ENCODE peak calls at places on chromosome 6, in eight cellular contexts. C is tibial artery; A is uterus; H is colonic mucosa; B is WERI-Rb-1; R is A549; M is left ventricle myocardium inferior; W is CD8-positive, alpha-beta T cell. K is an unnamed sample.

GRCh38 chr6:43180985-43181384 is 1.0 kb upstream of the CUL9 start:
- DNase-seq in W (no peak), R (no peak), M (no peak), H (no peak), B (no peak), A (no peak), C (no peak), K (no peak)

GRCh38 chr6:73079611-73079955 is 145.7 kb downstream of the KHDC1L start:
- DNase-seq in W (no peak), A (no peak), B (no peak), C (no peak), H (no peak), M (no peak), R (peak; percentile 38), K (no peak)

GRCh38 chr6:89364586-89364985 is 12.1 kb upstream of the UBE2J1 start:
- DNase-seq in R (no peak), W (no peak), M (no peak), H (no peak), B (no peak), C (no peak), A (no peak), K (no peak)

GRCh38 chr6:117555882-117556498 is 46.3 kb downstream of the GOPC start:
- DNase-seq in C (no peak), H (peak; percentile 71), M (no peak), A (peak; percentile 50), B (no peak), R (no peak), W (peak; percentile 76), K (peak; percentile 51)

GRCh38 chr6:44009425-44010321 is 117.6 kb downstream of the MRPL14 start:
- DNase-seq in B (peak; percentile 3), R (no peak), A (peak; percentile 28), C (peak; percentile 48), M (peak; percentile 68), H (no peak), W (no peak), K (no peak)

GRCh38 chr6:109027964-109028363 is 66.7 kb downstream of the SESN1 start:
- DNase-seq in R (no peak), M (no peak), B (no peak), W (no peak), A (no peak), H (no peak), C (no peak), K (no peak)

GRCh38 chr6:105587349-105588115 is 184.7 kb upstream of the PREP start:
- DNase-seq in W (peak; percentile 12), M (no peak), R (peak; percentile 32), B (no peak), C (no peak), A (no peak), H (no peak), K (no peak)

GRCh38 chr6:152300517-152300916 is 336.6 kb downstream of the SYNE1 start:
- DNase-seq in M (no peak), H (no peak), A (no peak), R (no peak), W (no peak), B (no peak), C (no peak), K (no peak)

GRCh38 chr6:3741477-3741871 is 10.0 kb downstream of the PXDC1 start:
- DNase-seq in R (no peak), C (peak; percentile 70), H (no peak), W (no peak), A (peak; percentile 31), B (no peak), M (no peak), K (no peak)

GRCh38 chr6:127482318-127482717 is 23.1 kb upstream of the KIAA0408 start:
- DNase-seq in H (no peak), A (no peak), C (no peak), R (no peak), W (no peak), B (no peak), M (no peak), K (no peak)

GRCh38 chr6:127481628-127482027 is 22.4 kb upstream of the KIAA0408 start:
- DNase-seq in W (no peak), M (no peak), H (no peak), C (no peak), B (no peak), R (peak; percentile 9), A (no peak), K (no peak)

GRCh38 chr6:127484207-127484858 is 25.1 kb upstream of the KIAA0408 start:
- DNase-seq in A (no peak), B (no peak), R (peak; percentile 23), H (no peak), M (no peak), W (no peak), C (no peak), K (no peak)

GRCh38 chr6:127481081-127481480 is 21.9 kb upstream of the KIAA0408 start:
- DNase-seq in W (no peak), R (no peak), C (no peak), M (no peak), B (no peak), H (no peak), A (no peak), K (no peak)

DNA sequence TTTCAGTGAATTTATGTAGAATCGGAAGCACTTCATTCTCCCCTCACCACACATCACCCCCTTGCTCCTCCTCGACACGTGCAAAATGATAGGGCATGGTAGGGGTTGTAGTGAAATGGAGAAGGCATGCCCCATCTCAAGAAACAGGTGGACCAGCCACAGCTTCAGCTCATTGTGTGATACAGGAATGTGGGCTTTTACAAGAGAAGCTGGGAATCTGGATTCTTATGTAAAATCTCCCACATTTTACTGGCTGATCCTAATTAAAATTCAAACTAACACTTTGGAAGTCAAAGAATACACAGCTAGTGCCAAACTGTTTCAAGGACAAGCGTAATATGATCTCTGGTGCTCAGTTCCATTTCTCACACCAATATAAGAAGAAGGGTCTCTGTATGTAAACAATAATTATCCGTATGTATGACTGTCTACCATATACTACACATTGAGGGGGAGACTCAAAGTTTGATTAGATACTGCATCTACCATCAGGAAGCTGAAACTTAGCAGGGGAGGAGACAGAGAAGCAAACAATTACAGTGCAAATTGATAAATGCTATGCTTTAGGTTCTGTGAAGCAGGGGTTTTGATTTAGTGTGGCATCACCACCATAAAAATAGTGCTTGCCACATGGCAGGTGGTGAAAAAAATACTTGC is 24.3 kb upstream of the KIAA0408 start:
- DNase-seq in C (no peak), M (no peak), A (no peak), W (no peak), R (no peak), H (no peak), B (no peak), K (no peak)
- H3K4me3 ChIP-seq in C (no peak overlapping the region), M (no peak overlapping the region), A (no peak overlapping the region), W (peak overlapping the region; percentile 25), R (no peak overlapping the region), H (no peak overlapping the region), B (no peak overlapping the region), K (peak overlapping the region; percentile 9)

GRCh38 chr6:24919404-24919892 is 16.3 kb downstream of the RIPOR2 start:
- DNase-seq in B (peak; percentile 46), H (no peak), M (no peak), C (no peak), W (no peak), A (no peak), R (no peak), K (no peak)
- H3K27ac ChIP-seq in B (no peak overlapping the region), H (no peak overlapping the region), M (peak overlapping the region; percentile 0), C (no peak overlapping the region), W (peak overlapping the region; percentile 2), A (peak overlapping the region; percentile 12), R (no peak overlapping the region), K (no peak overlapping the region)

DNA sequence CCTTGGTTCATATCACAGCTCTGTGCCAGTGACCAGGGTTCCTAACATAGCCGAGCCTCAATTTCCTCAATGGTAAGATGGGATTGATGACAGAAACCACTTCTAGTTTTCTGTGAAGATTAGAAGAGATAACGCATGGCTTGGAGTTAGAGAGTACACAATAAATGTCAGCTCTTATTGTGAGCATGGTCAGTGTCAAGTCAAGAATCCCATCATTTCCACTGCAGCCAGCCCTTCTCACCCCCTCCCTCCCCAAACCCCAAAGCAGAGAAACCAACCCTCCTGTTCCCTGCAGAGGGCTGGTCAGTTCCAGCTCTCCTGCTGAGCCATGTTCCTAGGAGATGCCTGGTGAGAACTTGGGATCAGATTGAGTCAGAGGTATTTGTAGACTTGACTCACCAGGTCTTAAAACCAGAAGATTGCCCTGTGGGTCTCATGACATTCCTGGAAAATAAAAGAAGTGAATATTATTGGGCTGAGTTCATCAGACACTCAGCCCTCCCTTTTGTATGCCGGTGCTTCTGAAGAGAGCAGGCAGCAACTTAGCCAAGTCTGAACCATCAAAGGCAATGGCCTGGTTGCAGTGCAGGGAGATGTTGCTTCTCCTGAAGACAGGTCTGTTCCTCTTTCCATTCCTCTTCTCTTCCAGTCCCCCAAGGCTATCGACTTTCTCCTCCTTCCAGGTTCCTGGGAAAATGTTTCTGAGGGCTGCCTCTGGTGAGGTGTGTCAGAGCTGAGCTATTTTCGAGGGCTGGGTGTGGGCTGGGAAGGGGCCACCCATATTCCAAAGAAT is 278.1 kb upstream of the SUPT3H start:
- DNase-seq in M (no peak), H (no peak), A (no peak), R (peak; percentile 82), C (no peak), B (no peak), W (no peak), K (no peak)
- H3K4me3 ChIP-seq in M (no peak overlapping the region), H (no peak overlapping the region), A (no peak overlapping the region), R (no peak overlapping the region), C (no peak overlapping the region), B (no peak overlapping the region), W (no peak overlapping the region), K (no peak overlapping the region)

GRCh38 chr6:168919455-168920179 is 334.0 kb downstream of the THBS2 start:
- DNase-seq in W (no peak), C (no peak), M (no peak), A (no peak), H (no peak), R (no peak), B (no peak), K (no peak)

GRCh38 chr6:168915855-168916254 is 337.8 kb downstream of the THBS2 start:
- DNase-seq in C (no peak), H (no peak), W (no peak), R (no peak), A (no peak), B (no peak), M (no peak), K (no peak)

GRCh38 chr6:168914070-168914469 is 339.6 kb downstream of the THBS2 start:
- DNase-seq in H (no peak), W (no peak), A (no peak), M (no peak), B (no peak), R (no peak), C (no peak), K (no peak)

GRCh38 chr6:168915242-168915641 is 338.4 kb downstream of the THBS2 start:
- DNase-seq in R (no peak), H (peak; percentile 33), M (no peak), W (no peak), C (no peak), A (no peak), B (no peak), K (no peak)

DNA sequence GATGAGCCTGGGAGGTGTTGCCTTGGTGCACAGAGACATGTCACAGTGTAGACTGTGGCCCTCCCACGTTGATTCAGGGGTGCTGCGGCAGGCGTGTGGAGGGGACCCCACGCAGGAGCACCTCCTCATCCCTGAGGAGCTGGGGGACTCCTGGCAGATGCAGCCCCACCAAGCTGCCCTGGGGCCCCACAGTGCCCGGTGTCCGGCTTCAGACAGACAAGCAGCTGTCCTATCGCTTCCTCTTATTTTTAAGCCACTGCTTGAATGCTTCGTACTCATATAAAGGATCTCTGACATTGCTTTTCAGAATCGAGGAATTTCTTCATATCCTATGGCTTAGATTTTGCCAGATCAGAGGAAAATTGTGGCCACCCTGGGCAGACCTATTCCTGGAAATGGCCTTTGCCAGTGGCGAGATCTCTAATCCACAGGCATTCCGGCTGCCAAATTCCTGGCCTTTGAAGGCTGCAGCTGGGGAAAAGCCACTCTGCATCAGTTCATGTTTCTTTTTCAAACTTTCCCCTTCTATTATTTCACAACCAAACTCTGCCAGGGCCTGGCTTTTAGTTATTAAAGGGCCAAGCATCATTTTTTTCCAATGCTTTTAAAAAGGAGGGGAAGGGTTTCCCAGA is 337.0 kb downstream of the THBS2 start:
- DNase-seq in M (peak; percentile 19), A (no peak), C (no peak), R (no peak), W (no peak), H (no peak), B (no peak), K (no peak)
- H3K27ac ChIP-seq in M (no peak overlapping the region), A (peak overlapping the region; percentile 57), C (peak overlapping the region; percentile 16), R (no peak overlapping the region), W (no peak overlapping the region), H (no peak overlapping the region), B (no peak overlapping the region), K (no peak overlapping the region)

K was measured in dorsolateral prefrontal cortex.